ENCODE peak calls at places on chromosomes 16 and 17, in nine cellular contexts. One of them, this sample, is unnamed.

GRCh38 chr17:48483004-48483403 is 47.8 kb downstream of the HOXB1 start:
- DNase-seq in HCT116: peak
- DNase-seq in fibroblast of the aortic adventitia: no peak
- DNase-seq in Panc1: no peak
- DNase-seq in AG04450: no peak
- DNase-seq in fibroblast of mammary gland: no peak
- DNase-seq in ovary: no peak
- DNase-seq in GM23338: no peak
- DNase-seq in left ventricle myocardium inferior: no peak
- DNase-seq in this sample: peak

GRCh38 chr17:46785696-46786095 is 32.8 kb downstream of the WNT3 start:
- DNase-seq in fibroblast of the aortic adventitia: no peak
- DNase-seq in fibroblast of mammary gland: no peak
- DNase-seq in AG04450: no peak
- DNase-seq in left ventricle myocardium inferior: no peak
- DNase-seq in ovary: no peak
- DNase-seq in HCT116: no peak
- DNase-seq in GM23338: peak
- DNase-seq in Panc1: no peak
- DNase-seq in this sample: no peak

GRCh38 chr16:66478733-66479511 is 51.8 kb downstream of the BEAN1 start:
- DNase-seq in Panc1: peak
- DNase-seq in GM23338: peak
- DNase-seq in ovary: peak
- DNase-seq in fibroblast of the aortic adventitia: peak
- DNase-seq in left ventricle myocardium inferior: peak
- DNase-seq in AG04450: no peak
- DNase-seq in fibroblast of mammary gland: peak
- DNase-seq in HCT116: peak
- DNase-seq in this sample: peak

GRCh38 chr17:41793749-41794602 is 7.5 kb upstream of the JUP start:
- DNase-seq in ovary: peak
- DNase-seq in AG04450: no peak
- DNase-seq in HCT116: no peak
- DNase-seq in GM23338: peak
- DNase-seq in fibroblast of mammary gland: no peak
- DNase-seq in left ventricle myocardium inferior: no peak
- DNase-seq in fibroblast of the aortic adventitia: no peak
- DNase-seq in Panc1: no peak
- DNase-seq in this sample: no peak

GRCh38 chr17:49521088-49521450 is 26.0 kb downstream of the NGFR start:
- DNase-seq in fibroblast of mammary gland: no peak
- DNase-seq in fibroblast of the aortic adventitia: no peak
- DNase-seq in ovary: no peak
- DNase-seq in left ventricle myocardium inferior: no peak
- DNase-seq in Panc1: no peak
- DNase-seq in HCT116: no peak
- DNase-seq in GM23338: no peak
- DNase-seq in AG04450: no peak
- DNase-seq in this sample: no peak

GRCh38 chr17:7446669-7447068 is 1.8 kb downstream of the CHRNB1 start:
- DNase-seq in GM23338: peak
- DNase-seq in HCT116: no peak
- DNase-seq in fibroblast of the aortic adventitia: no peak
- DNase-seq in ovary: no peak
- DNase-seq in AG04450: no peak
- DNase-seq in left ventricle myocardium inferior: no peak
- DNase-seq in Panc1: no peak
- DNase-seq in fibroblast of mammary gland: no peak
- DNase-seq in this sample: no peak

GRCh38 chr16:51409001-51409675 is 258.1 kb upstream of the SALL1 start:
- DNase-seq in fibroblast of mammary gland: peak
- DNase-seq in left ventricle myocardium inferior: no peak
- DNase-seq in fibroblast of the aortic adventitia: peak
- DNase-seq in GM23338: no peak
- DNase-seq in AG04450: no peak
- DNase-seq in Panc1: no peak
- DNase-seq in ovary: no peak
- DNase-seq in HCT116: no peak
- DNase-seq in this sample: peak

GRCh38 chr16:85291302-85292148 is 179.3 kb upstream of the CIBAR2 start:
- DNase-seq in ovary: no peak
- DNase-seq in fibroblast of mammary gland: no peak
- DNase-seq in Panc1: no peak
- DNase-seq in HCT116: no peak
- DNase-seq in left ventricle myocardium inferior: peak
- DNase-seq in fibroblast of the aortic adventitia: no peak
- DNase-seq in GM23338: no peak
- DNase-seq in AG04450: no peak
- DNase-seq in this sample: no peak

GRCh38 chr17:2482218-2482617 is 29.5 kb downstream of the METTL16 start:
- DNase-seq in ovary: no peak
- DNase-seq in Panc1: no peak
- DNase-seq in HCT116: no peak
- DNase-seq in GM23338: no peak
- DNase-seq in AG04450: no peak
- DNase-seq in fibroblast of mammary gland: no peak
- DNase-seq in fibroblast of the aortic adventitia: no peak
- DNase-seq in left ventricle myocardium inferior: no peak
- DNase-seq in this sample: no peak

GRCh38 chr17:45794840-45795239 is 10.7 kb downstream of the CRHR1 start:
- DNase-seq in HCT116: no peak
- DNase-seq in fibroblast of the aortic adventitia: no peak
- DNase-seq in AG04450: no peak
- DNase-seq in fibroblast of mammary gland: peak
- DNase-seq in GM23338: peak
- DNase-seq in ovary: no peak
- DNase-seq in left ventricle myocardium inferior: no peak
- DNase-seq in Panc1: no peak
- DNase-seq in this sample: peak

GRCh38 chr16:55665511-55665910 is 9.7 kb downstream of the SLC6A2 start:
- DNase-seq in fibroblast of mammary gland: no peak
- DNase-seq in GM23338: no peak
- DNase-seq in left ventricle myocardium inferior: no peak
- DNase-seq in HCT116: no peak
- DNase-seq in Panc1: no peak
- DNase-seq in ovary: no peak
- DNase-seq in fibroblast of the aortic adventitia: no peak
- DNase-seq in AG04450: no peak
- DNase-seq in this sample: no peak

GRCh38 chr17:56835259-56835575 is 1.3 kb downstream of the DGKE start:
- DNase-seq in GM23338: no peak
- DNase-seq in left ventricle myocardium inferior: no peak
- DNase-seq in AG04450: no peak
- DNase-seq in Panc1: no peak
- DNase-seq in HCT116: no peak
- DNase-seq in fibroblast of mammary gland: no peak
- DNase-seq in ovary: no peak
- DNase-seq in fibroblast of the aortic adventitia: no peak
- DNase-seq in this sample: no peak

GRCh38 chr17:44556114-44556853 is 1.0 kb upstream of the FZD2 start:
- DNase-seq in GM23338: peak
- DNase-seq in HCT116: peak
- DNase-seq in fibroblast of the aortic adventitia: peak
- DNase-seq in fibroblast of mammary gland: peak
- DNase-seq in AG04450: no peak
- DNase-seq in left ventricle myocardium inferior: peak
- DNase-seq in Panc1: no peak
- DNase-seq in ovary: peak
- DNase-seq in this sample: peak

GRCh38 chr16:396605-397004 is 394 bp upstream of the NME4 start:
- DNase-seq in Panc1: no peak
- DNase-seq in HCT116: no peak
- DNase-seq in ovary: peak
- DNase-seq in fibroblast of mammary gland: peak
- DNase-seq in AG04450: no peak
- DNase-seq in left ventricle myocardium inferior: peak
- DNase-seq in GM23338: peak
- DNase-seq in fibroblast of the aortic adventitia: peak
- DNase-seq in this sample: peak

GRCh38 chr17:17840751-17841591 is 4.2 kb upstream of the SREBF1 start:
- DNase-seq in left ventricle myocardium inferior: no peak
- DNase-seq in Panc1: no peak
- DNase-seq in AG04450: no peak
- DNase-seq in GM23338: peak
- DNase-seq in fibroblast of mammary gland: peak
- DNase-seq in HCT116: no peak
- DNase-seq in ovary: peak
- DNase-seq in fibroblast of the aortic adventitia: peak
- DNase-seq in this sample: peak

GRCh38 chr17:38747385-38748328 is 479 bp downstream of the PCGF2 start:
- DNase-seq in AG04450: no peak
- DNase-seq in fibroblast of the aortic adventitia: no peak
- DNase-seq in GM23338: peak
- DNase-seq in Panc1: no peak
- DNase-seq in fibroblast of mammary gland: no peak
- DNase-seq in left ventricle myocardium inferior: peak
- DNase-seq in ovary: peak
- DNase-seq in HCT116: no peak
- DNase-seq in this sample: no peak

GRCh38 chr17:12853921-12854320 is 64.6 kb downstream of the ARHGAP44 start:
- DNase-seq in HCT116: no peak
- DNase-seq in fibroblast of mammary gland: no peak
- DNase-seq in left ventricle myocardium inferior: no peak
- DNase-seq in Panc1: no peak
- DNase-seq in fibroblast of the aortic adventitia: no peak
- DNase-seq in ovary: no peak
- DNase-seq in AG04450: no peak
- DNase-seq in GM23338: peak
- DNase-seq in this sample: no peak
- TF ChIP-seq CTCF in HCT116: no peak
- TF ChIP-seq CTCF in fibroblast of mammary gland: no peak
- TF ChIP-seq CTCF in left ventricle myocardium inferior: no peak
- TF ChIP-seq CTCF in Panc1: no peak
- TF ChIP-seq CTCF in fibroblast of the aortic adventitia: no peak
- TF ChIP-seq CTCF in ovary: no peak
- TF ChIP-seq CTCF in AG04450: no peak
- TF ChIP-seq CTCF in GM23338: no peak
- TF ChIP-seq CTCF in this sample: no peak

GRCh38 chr16:87314990-87315420 is 2.2 kb downstream of the C16orf95 start:
- DNase-seq in AG04450: no peak
- DNase-seq in fibroblast of mammary gland: no peak
- DNase-seq in GM23338: no peak
- DNase-seq in Panc1: no peak
- DNase-seq in ovary: no peak
- DNase-seq in left ventricle myocardium inferior: no peak
- DNase-seq in HCT116: no peak
- DNase-seq in fibroblast of the aortic adventitia: no peak
- DNase-seq in this sample: no peak

GRCh38 chr16:87316923-87317765 is at the start of gene C16orf95:
- DNase-seq in AG04450: peak
- DNase-seq in left ventricle myocardium inferior: peak
- DNase-seq in fibroblast of the aortic adventitia: peak
- DNase-seq in HCT116: peak
- DNase-seq in ovary: peak
- DNase-seq in GM23338: peak
- DNase-seq in Panc1: peak
- DNase-seq in fibroblast of mammary gland: peak
- DNase-seq in this sample: peak

GRCh38 chr16:87318158-87318644 is 1.0 kb upstream of the C16orf95 start:
- DNase-seq in fibroblast of the aortic adventitia: no peak
- DNase-seq in fibroblast of mammary gland: peak
- DNase-seq in AG04450: no peak
- DNase-seq in GM23338: no peak
- DNase-seq in ovary: no peak
- DNase-seq in Panc1: no peak
- DNase-seq in HCT116: no peak
- DNase-seq in left ventricle myocardium inferior: no peak
- DNase-seq in this sample: no peak

GRCh38 chr16:87317766-87318121 is 552 bp upstream of the C16orf95 start:
- DNase-seq in HCT116: no peak
- DNase-seq in fibroblast of mammary gland: peak
- DNase-seq in AG04450: peak
- DNase-seq in fibroblast of the aortic adventitia: peak
- DNase-seq in Panc1: no peak
- DNase-seq in ovary: peak
- DNase-seq in left ventricle myocardium inferior: peak
- DNase-seq in GM23338: peak
- DNase-seq in this sample: peak

GRCh38 chr16:87316450-87316922 is 706 bp downstream of the C16orf95 start:
- DNase-seq in AG04450: no peak
- DNase-seq in left ventricle myocardium inferior: no peak
- DNase-seq in GM23338: no peak
- DNase-seq in ovary: no peak
- DNase-seq in fibroblast of mammary gland: no peak
- DNase-seq in Panc1: no peak
- DNase-seq in fibroblast of the aortic adventitia: no peak
- DNase-seq in HCT116: no peak
- DNase-seq in this sample: no peak
- H3K4me3 ChIP-seq in AG04450: peak
- H3K4me3 ChIP-seq in left ventricle myocardium inferior: peak
- H3K4me3 ChIP-seq in GM23338: peak
- H3K4me3 ChIP-seq in ovary: peak
- H3K4me3 ChIP-seq in fibroblast of mammary gland: peak
- H3K4me3 ChIP-seq in Panc1: peak
- H3K4me3 ChIP-seq in fibroblast of the aortic adventitia: peak
- H3K4me3 ChIP-seq in HCT116: peak
- H3K4me3 ChIP-seq in this sample: peak

GRCh38 chr16:81558444-81559175 is 114.0 kb downstream of the CMIP start:
- DNase-seq in fibroblast of the aortic adventitia: no peak
- DNase-seq in HCT116: no peak
- DNase-seq in ovary: no peak
- DNase-seq in fibroblast of mammary gland: no peak
- DNase-seq in AG04450: no peak
- DNase-seq in left ventricle myocardium inferior: no peak
- DNase-seq in Panc1: no peak
- DNase-seq in GM23338: peak
- DNase-seq in this sample: peak
- TF ChIP-seq CTCF in fibroblast of the aortic adventitia: no peak
- TF ChIP-seq CTCF in HCT116: no peak
- TF ChIP-seq CTCF in ovary: no peak
- TF ChIP-seq CTCF in fibroblast of mammary gland: no peak
- TF ChIP-seq CTCF in AG04450: no peak
- TF ChIP-seq CTCF in left ventricle myocardium inferior: no peak
- TF ChIP-seq CTCF in Panc1: no peak
- TF ChIP-seq CTCF in GM23338: no peak
- TF ChIP-seq CTCF in this sample: no peak

DNA sequence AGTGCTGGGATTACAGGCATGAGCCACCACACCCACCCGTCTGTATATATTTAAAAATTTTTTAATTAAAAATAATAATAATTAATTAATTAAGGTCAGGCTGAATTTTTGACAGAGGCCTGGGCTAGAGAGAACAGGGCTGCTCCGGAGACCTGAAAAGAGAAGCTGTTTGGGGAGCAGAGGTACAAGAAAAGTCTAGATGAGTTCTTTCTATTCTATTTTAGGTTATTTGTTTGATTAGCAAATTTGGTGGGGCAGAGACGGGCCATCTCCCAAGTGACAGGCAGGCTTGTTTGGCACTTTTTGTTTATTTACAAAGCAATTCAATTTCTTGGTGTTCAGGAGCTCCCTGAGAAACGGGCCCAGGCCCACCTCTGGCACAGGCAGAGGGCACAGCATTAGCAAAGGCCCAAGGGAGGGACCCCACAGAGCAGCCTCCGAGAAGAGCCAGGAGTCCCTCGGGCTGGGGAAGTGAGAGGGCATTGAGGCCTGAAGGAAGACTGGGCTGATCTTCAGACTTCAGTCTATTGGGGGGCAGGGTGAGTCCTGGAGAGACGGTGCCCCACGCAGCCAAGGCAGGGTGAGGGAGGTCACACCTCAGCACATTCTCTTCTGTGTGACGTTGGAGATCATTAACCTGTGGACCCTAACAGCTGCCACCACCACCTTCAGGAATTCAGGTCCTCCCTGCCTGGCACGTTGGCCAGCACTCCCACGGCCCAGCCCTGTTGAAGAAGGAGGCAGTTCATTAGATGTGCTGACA is 10.8 kb upstream of the RIPOR1 start:
- DNase-seq in left ventricle myocardium inferior: no peak
- DNase-seq in ovary: no peak
- DNase-seq in Panc1: no peak
- DNase-seq in GM23338: no peak
- DNase-seq in fibroblast of mammary gland: no peak
- DNase-seq in HCT116: no peak
- DNase-seq in AG04450: no peak
- DNase-seq in fibroblast of the aortic adventitia: no peak
- DNase-seq in this sample: no peak
- H3K4me3 ChIP-seq in left ventricle myocardium inferior: no peak
- H3K4me3 ChIP-seq in ovary: no peak
- H3K4me3 ChIP-seq in Panc1: no peak
- H3K4me3 ChIP-seq in GM23338: no peak
- H3K4me3 ChIP-seq in fibroblast of mammary gland: no peak
- H3K4me3 ChIP-seq in HCT116: no peak
- H3K4me3 ChIP-seq in AG04450: no peak
- H3K4me3 ChIP-seq in fibroblast of the aortic adventitia: no peak
- H3K4me3 ChIP-seq in this sample: no peak

This sample was measured in epithelial cell of esophagus.